ENCODE peak calls at places on chromosomes 16 and 17, in nine cellular contexts. One of them, this sample, is unnamed.

GRCh38 chr16:52539197-52539596 is 7.7 kb downstream of the TOX3 start:
- DNase-seq in T-cell: no peak
- DNase-seq in stimulated activated CD8-positive, alpha-beta memory T cell treated with anti-CD3 and anti-CD28 coated beads, Interleukin-12 subunit alpha, Interleukin-12 subunit beta, amount 100 ng/mL, for 1 hour: no peak
- DNase-seq in adrenal gland: no peak
- DNase-seq in KG1: no peak
- DNase-seq in Daoy: no peak
- DNase-seq in pons: no peak
- DNase-seq in T47D: no peak
- DNase-seq in amniotic stem cell: no peak
- DNase-seq in this sample: no peak

GRCh38 chr16:89094252-89094901 is 725 bp downstream of the ACSF3 start:
- DNase-seq in adrenal gland: no peak
- DNase-seq in Daoy: peak
- DNase-seq in T47D: peak
- DNase-seq in stimulated activated CD8-positive, alpha-beta memory T cell treated with anti-CD3 and anti-CD28 coated beads, Interleukin-12 subunit alpha, Interleukin-12 subunit beta, amount 100 ng/mL, for 1 hour: no peak
- DNase-seq in T-cell: no peak
- DNase-seq in KG1: no peak
- DNase-seq in amniotic stem cell: no peak
- DNase-seq in pons: no peak
- DNase-seq in this sample: no peak

GRCh38 chr16:1432388-1433262 is 1.7 kb downstream of the PERCC1 start:
- DNase-seq in T-cell: no peak
- DNase-seq in T47D: no peak
- DNase-seq in adrenal gland: no peak
- DNase-seq in pons: no peak
- DNase-seq in Daoy: no peak
- DNase-seq in KG1: no peak
- DNase-seq in amniotic stem cell: no peak
- DNase-seq in stimulated activated CD8-positive, alpha-beta memory T cell treated with anti-CD3 and anti-CD28 coated beads, Interleukin-12 subunit alpha, Interleukin-12 subunit beta, amount 100 ng/mL, for 1 hour: no peak
- DNase-seq in this sample: no peak

GRCh38 chr17:44900894-44901293 is 1.6 kb upstream of the EFTUD2 start:
- DNase-seq in stimulated activated CD8-positive, alpha-beta memory T cell treated with anti-CD3 and anti-CD28 coated beads, Interleukin-12 subunit alpha, Interleukin-12 subunit beta, amount 100 ng/mL, for 1 hour: no peak
- DNase-seq in T47D: no peak
- DNase-seq in adrenal gland: peak
- DNase-seq in pons: no peak
- DNase-seq in T-cell: no peak
- DNase-seq in Daoy: peak
- DNase-seq in KG1: no peak
- DNase-seq in amniotic stem cell: peak
- DNase-seq in this sample: peak

GRCh38 chr16:50683689-50684374 is 2.7 kb upstream of the SNX20 start:
- DNase-seq in T-cell: no peak
- DNase-seq in pons: peak
- DNase-seq in amniotic stem cell: no peak
- DNase-seq in stimulated activated CD8-positive, alpha-beta memory T cell treated with anti-CD3 and anti-CD28 coated beads, Interleukin-12 subunit alpha, Interleukin-12 subunit beta, amount 100 ng/mL, for 1 hour: no peak
- DNase-seq in adrenal gland: no peak
- DNase-seq in Daoy: no peak
- DNase-seq in T47D: no peak
- DNase-seq in KG1: peak
- DNase-seq in this sample: peak

GRCh38 chr17:1998426-1998784 is 26.7 kb downstream of the RTN4RL1 start:
- DNase-seq in adrenal gland: peak
- DNase-seq in pons: no peak
- DNase-seq in T-cell: no peak
- DNase-seq in KG1: no peak
- DNase-seq in stimulated activated CD8-positive, alpha-beta memory T cell treated with anti-CD3 and anti-CD28 coated beads, Interleukin-12 subunit alpha, Interleukin-12 subunit beta, amount 100 ng/mL, for 1 hour: no peak
- DNase-seq in Daoy: no peak
- DNase-seq in amniotic stem cell: no peak
- DNase-seq in T47D: no peak
- DNase-seq in this sample: no peak

GRCh38 chr17:17701112-17701511 is 19.9 kb downstream of the RAI1 start:
- DNase-seq in adrenal gland: no peak
- DNase-seq in pons: no peak
- DNase-seq in amniotic stem cell: no peak
- DNase-seq in Daoy: no peak
- DNase-seq in T47D: no peak
- DNase-seq in T-cell: no peak
- DNase-seq in stimulated activated CD8-positive, alpha-beta memory T cell treated with anti-CD3 and anti-CD28 coated beads, Interleukin-12 subunit alpha, Interleukin-12 subunit beta, amount 100 ng/mL, for 1 hour: no peak
- DNase-seq in KG1: no peak
- DNase-seq in this sample: no peak

GRCh38 chr16:84735846-84736586 is 36.2 kb downstream of the USP10 start:
- DNase-seq in stimulated activated CD8-positive, alpha-beta memory T cell treated with anti-CD3 and anti-CD28 coated beads, Interleukin-12 subunit alpha, Interleukin-12 subunit beta, amount 100 ng/mL, for 1 hour: peak
- DNase-seq in Daoy: peak
- DNase-seq in amniotic stem cell: no peak
- DNase-seq in T47D: no peak
- DNase-seq in adrenal gland: no peak
- DNase-seq in T-cell: no peak
- DNase-seq in pons: no peak
- DNase-seq in KG1: no peak
- DNase-seq in this sample: no peak

GRCh38 chr16:89811321-89811720 is 5.1 kb downstream of the FANCA start:
- DNase-seq in pons: no peak
- DNase-seq in amniotic stem cell: no peak
- DNase-seq in stimulated activated CD8-positive, alpha-beta memory T cell treated with anti-CD3 and anti-CD28 coated beads, Interleukin-12 subunit alpha, Interleukin-12 subunit beta, amount 100 ng/mL, for 1 hour: no peak
- DNase-seq in T47D: no peak
- DNase-seq in KG1: no peak
- DNase-seq in adrenal gland: no peak
- DNase-seq in Daoy: no peak
- DNase-seq in T-cell: no peak
- DNase-seq in this sample: no peak

This sample was measured in GF-D8.